ENCODE peak calls at places on chromosomes 6 and 20, in seven cellular contexts. E is A673, Y is SJSA1, D is GM23248, L is BE2C, Q is breast epithelium, I is HCT116. X is an unnamed sample.

GRCh38 chr20:55793986-55794385 is 211.3 kb downstream of the CBLN4 start:
- DNase-seq in E (no peak), Q (no peak), L (no peak), D (no peak), I (no peak), Y (no peak), X (no peak)

GRCh38 chr20:1949306-1949705 is 44.6 kb downstream of the PDYN start:
- DNase-seq in Q (no peak), Y (no peak), I (no peak), D (no peak), E (no peak), L (no peak), X (no peak)

GRCh38 chr6:135114355-135115145 is 59.9 kb upstream of the HBS1L start:
- DNase-seq in Y (no peak), I (no peak), L (no peak), E (no peak), D (no peak), Q (no peak), X (no peak)

GRCh38 chr20:40688129-40689099 is 622 bp downstream of the MAFB start:
- DNase-seq in Q (no peak), E (peak; percentile 44), Y (no peak), L (no peak), D (peak; percentile 43), I (no peak), X (no peak)

GRCh38 chr20:4006640-4007039 is 8.7 kb downstream of the RNF24 start:
- DNase-seq in L (peak; percentile 47), I (no peak), Q (peak; percentile 48), E (no peak), Y (no peak), D (peak; percentile 44), X (peak; percentile 71)

GRCh38 chr6:148435386-148435785 is 92.7 kb downstream of the SASH1 start:
- DNase-seq in L (no peak), I (no peak), Y (no peak), D (peak; percentile 41), E (no peak), Q (no peak), X (no peak)

GRCh38 chr20:41848180-41848579 is 230.0 kb upstream of the CHD6 start:
- DNase-seq in I (no peak), Y (no peak), E (peak; percentile 20), Q (no peak), L (no peak), D (peak; percentile 19), X (no peak)

GRCh38 chr20:37282558-37282957 is 6.9 kb upstream of the MANBAL start:
- DNase-seq in D (peak; percentile 94), E (peak; percentile 16), Y (no peak), L (no peak), Q (no peak), I (no peak), X (no peak)

GRCh38 chr6:13695217-13695616 is 16.4 kb downstream of the RANBP9 start:
- DNase-seq in I (no peak), E (no peak), L (no peak), D (peak; percentile 13), Q (no peak), Y (peak; percentile 60), X (no peak)

GRCh38 chr6:106643061-106643460 is 13.7 kb downstream of the QRSL1 start:
- DNase-seq in Q (no peak), D (peak; percentile 38), Y (no peak), L (no peak), I (no peak), E (no peak), X (no peak)

GRCh38 chr20:38043512-38044300 is 10.2 kb downstream of the RPRD1B start:
- DNase-seq in Y (peak; percentile 57), L (no peak), D (peak; percentile 91), E (peak; percentile 30), Q (no peak), I (no peak), X (no peak)

GRCh38 chr6:5517781-5518180 is 256.5 kb downstream of the FARS2 start:
- DNase-seq in Q (no peak), D (no peak), I (no peak), E (no peak), Y (no peak), L (no peak), X (no peak)

GRCh38 chr6:3751019-3751729 is at the start of gene PXDC1:
- DNase-seq in I (no peak), D (peak; percentile 67), Q (no peak), Y (peak; percentile 22), E (no peak), L (no peak), X (no peak)

GRCh38 chr6:157830354-157831017 is 7.4 kb downstream of the SNX9 start:
- DNase-seq in Q (no peak), D (no peak), I (no peak), L (no peak), E (no peak), Y (no peak), X (no peak)

GRCh38 chr20:47784599-47785320 is 521 bp downstream of the SULF2 start:
- DNase-seq in I (no peak), D (peak; percentile 54), L (peak; percentile 59), E (peak; percentile 49), Q (no peak), Y (peak; percentile 54), X (peak; percentile 48)

GRCh38 chr6:35362200-35362599 is 19.8 kb downstream of the PPARD start:
- DNase-seq in D (no peak), I (no peak), L (no peak), Y (no peak), Q (no peak), E (no peak), X (no peak)

GRCh38 chr6:72857791-72858190 is 235.9 kb downstream of the KCNQ5 start:
- DNase-seq in D (peak; percentile 42), Y (no peak), E (no peak), I (no peak), L (no peak), Q (no peak), X (no peak)

GRCh38 chr6:154852700-154853099 is 119.5 kb downstream of the SCAF8 start:
- DNase-seq in L (no peak), E (no peak), I (no peak), Y (no peak), Q (no peak), D (peak; percentile 17), X (no peak)

GRCh38 chr20:48618052-48618451 is 209.7 kb downstream of the PREX1 start:
- DNase-seq in E (no peak), I (no peak), Y (no peak), D (no peak), Q (no peak), L (no peak), X (no peak)

GRCh38 chr6:38214159-38214558 is 394.6 kb downstream of the ZFAND3 start:
- DNase-seq in I (no peak), D (no peak), L (no peak), Y (no peak), E (no peak), Q (no peak), X (no peak)

GRCh38 chr6:169935348-169935718 is 183.9 kb downstream of the ERMARD start:
- DNase-seq in Y (no peak), L (no peak), I (no peak), D (no peak), E (no peak), Q (no peak), X (no peak)

GRCh38 chr6:21942910-21943309 is 349.4 kb downstream of the SOX4 start:
- DNase-seq in I (no peak), L (no peak), Q (no peak), E (peak; percentile 83), Y (no peak), D (peak; percentile 59), X (no peak)

GRCh38 chr6:815348-815738 is 122.4 kb upstream of the EXOC2 start:
- DNase-seq in L (no peak), Y (no peak), E (no peak), I (no peak), Q (no peak), D (no peak), X (no peak)

GRCh38 chr6:33746036-33746600 is 587 bp downstream of the IP6K3 start:
- DNase-seq in E (peak; percentile 29), Q (peak; percentile 31), D (peak; percentile 77), L (peak; percentile 63), I (no peak), Y (peak; percentile 87), X (peak; percentile 86)

GRCh38 chr6:72422126-72422680 is 199.7 kb upstream of the KCNQ5 start:
- DNase-seq in Q (no peak), D (peak; percentile 74), E (no peak), L (no peak), I (no peak), Y (no peak), X (no peak)

GRCh38 chr6:30821862-30822784 is 62.2 kb upstream of the DDR1 start:
- DNase-seq in E (peak; percentile 66), Y (peak; percentile 60), L (no peak), I (no peak), Q (no peak), D (peak; percentile 63), X (no peak)
- H3K4me1 ChIP-seq in E (peaks cover 22% of the 10 kb centered on the region), Y (peaks cover 60% of the 10 kb centered on the region), L (no peaks in the 10 kb centered on the region), I (peaks cover 72% of the 10 kb centered on the region), Q (no peaks in the 10 kb centered on the region), D (peaks cover 47% of the 10 kb centered on the region), X (peaks cover 24% of the 10 kb centered on the region)

DNA sequence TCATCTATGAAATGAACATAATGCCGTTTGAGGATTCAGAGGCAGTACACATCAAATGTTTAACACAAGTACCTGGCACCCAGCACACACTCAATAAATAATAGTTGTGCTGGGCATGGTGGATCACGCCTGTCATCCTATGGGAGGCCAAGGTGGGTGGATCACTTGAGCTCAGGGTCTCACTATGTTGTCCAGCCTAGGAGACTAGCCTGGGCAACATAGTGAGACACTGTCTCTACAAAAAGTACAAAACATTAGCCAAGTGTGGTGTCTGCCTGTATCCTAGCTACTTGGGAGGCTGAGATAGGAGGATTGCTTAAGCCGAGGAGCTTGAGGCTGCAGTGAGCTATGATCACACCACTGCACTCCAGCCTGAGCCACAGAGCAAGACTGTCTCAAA is 98.1 kb upstream of the SALL4 start:
- DNase-seq in Y (no peak), L (no peak), D (no peak), E (no peak), Q (no peak), I (no peak), X (no peak)
- H3K4me1 ChIP-seq in Y (no peaks in the 10 kb centered on the region), L (no peaks in the 10 kb centered on the region), D (no peaks in the 10 kb centered on the region), E (no peaks in the 10 kb centered on the region), Q (no peaks in the 10 kb centered on the region), I (peaks cover 14% of the 10 kb centered on the region), X (no peaks in the 10 kb centered on the region)

DNA sequence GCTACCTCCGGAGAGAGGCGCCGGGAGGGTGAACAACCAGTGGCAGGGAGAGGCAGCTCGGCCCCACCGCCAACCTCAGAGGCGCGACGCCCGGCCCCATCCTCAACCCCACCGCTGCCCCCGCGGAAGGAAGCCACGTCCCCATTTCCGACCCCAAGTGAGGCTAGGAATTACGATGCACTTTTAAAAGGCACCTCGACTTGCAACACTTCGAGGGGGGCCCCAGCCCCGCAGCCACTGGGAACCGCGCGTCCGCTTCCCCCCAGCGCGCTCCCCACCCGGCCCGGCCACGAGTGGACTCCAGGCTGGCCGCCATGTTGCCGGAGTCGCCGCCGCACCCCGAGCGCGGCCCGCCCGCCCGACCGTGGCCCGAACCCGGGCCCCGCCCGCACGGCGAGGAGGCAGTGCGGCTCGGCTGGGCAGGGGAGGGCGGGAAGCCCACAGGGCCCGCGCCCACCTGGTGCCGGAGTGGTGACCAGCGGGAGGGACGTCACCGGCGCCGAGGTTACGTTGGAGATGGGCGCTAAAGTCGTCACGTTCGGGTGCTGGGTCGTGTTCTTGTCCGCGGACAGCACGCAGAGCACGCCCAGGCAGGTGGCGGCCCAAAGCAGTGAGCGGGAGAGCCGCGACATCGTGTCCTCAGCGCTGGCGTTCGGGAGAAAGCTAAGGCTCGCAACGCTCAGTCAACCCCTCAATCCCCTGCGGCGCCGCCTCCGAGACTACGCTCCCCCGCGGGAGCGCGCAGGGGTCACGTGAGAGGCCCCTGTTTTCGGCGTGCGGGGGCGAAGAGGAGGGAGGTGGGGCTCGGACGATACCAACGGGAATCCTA is at the start of gene CD164:
- DNase-seq in D (peak; percentile 99), L (peak; percentile 94), Q (peak; percentile 89), I (peak; percentile 87), E (peak; percentile 98), Y (peak; percentile 99), X (peak; percentile 94)
- H3K4me1 ChIP-seq in D (peaks cover 26% of the 10 kb centered on the region), L (no peaks in the 10 kb centered on the region), Q (no peaks in the 10 kb centered on the region), I (peaks cover 27% of the 10 kb centered on the region), E (peaks cover 18% of the 10 kb centered on the region), Y (peaks cover 30% of the 10 kb centered on the region), X (peaks cover 65% of the 10 kb centered on the region)

GRCh38 chr6:144351338-144351737 is 66.2 kb downstream of the UTRN start:
- DNase-seq in Y (no peak), Q (no peak), L (no peak), D (no peak), E (no peak), I (no peak), X (no peak)
- H3K4me1 ChIP-seq in Y (peaks cover 34% of the 10 kb centered on the region), Q (no peaks in the 10 kb centered on the region), L (no peaks in the 10 kb centered on the region), D (peaks cover 38% of the 10 kb centered on the region), E (peaks cover 39% of the 10 kb centered on the region), I (peaks cover 36% of the 10 kb centered on the region), X (peaks cover 93% of the 10 kb centered on the region)

X was measured in left ventricle myocardium inferior.